ENCODE peak calls at places on chromosomes 7 and 10, in six cellular contexts. L is choroid plexus epithelial cell; W is A549; S is mammary epithelial cell; Y is HFF-Myc; V is naive thymus-derived CD4-positive, alpha-beta T cell. R is an unnamed sample.

GRCh38 chr7:51009716-51010496 is 227.2 kb upstream of the GRB10 start:
- DNase-seq in L (peak; percentile 54), W (no peak), S (peak; percentile 8), Y (peak; percentile 59), V (no peak), R (no peak)

GRCh38 chr7:132428247-132428919 is 147.9 kb downstream of the PLXNA4 start:
- DNase-seq in L (no peak), W (no peak), S (no peak), Y (no peak), V (no peak), R (no peak)

GRCh38 chr10:17564911-17565310 is 52.3 kb downstream of the HACD1 start:
- DNase-seq in L (no peak), W (no peak), S (no peak), Y (no peak), V (no peak), R (no peak)

GRCh38 chr10:83518779-83519178 is 620.5 kb upstream of the GHITM start:
- DNase-seq in L (no peak), W (no peak), S (no peak), Y (no peak), V (no peak), R (no peak)

GRCh38 chr7:27150568-27151340 is 1.6 kb downstream of the HOXA3 start:
- DNase-seq in L (peak; percentile 57), W (peak; percentile 81), S (peak; percentile 85), Y (no peak), V (peak; percentile 63), R (no peak)

GRCh38 chr7:35331730-35332678 is 78.1 kb upstream of the TBX20 start:
- DNase-seq in L (no peak), W (no peak), S (no peak), Y (no peak), V (no peak), R (no peak)

GRCh38 chr10:124534821-124535601 is 73.4 kb downstream of the LHPP start:
- DNase-seq in L (no peak), W (no peak), S (no peak), Y (no peak), V (no peak), R (no peak)

GRCh38 chr7:47483604-47484273 is 98.2 kb downstream of the TNS3 start:
- DNase-seq in L (peak; percentile 48), W (no peak), S (no peak), Y (no peak), V (no peak), R (no peak)

GRCh38 chr10:104334561-104334960 is 3.7 kb downstream of the ITPRIP start:
- DNase-seq in L (no peak), W (no peak), S (no peak), Y (no peak), V (peak; percentile 4), R (no peak)

GRCh38 chr10:43781480-43782361 is 133.0 kb upstream of the ZNF32 start:
- DNase-seq in L (no peak), W (no peak), S (no peak), Y (no peak), V (peak; percentile 32), R (no peak)

GRCh38 chr7:21984042-21984441 is 38.3 kb upstream of the CDCA7L start:
- DNase-seq in L (peak; percentile 12), W (no peak), S (no peak), Y (no peak), V (no peak), R (no peak)

GRCh38 chr7:158413962-158414961 is 173.4 kb downstream of the PTPRN2 start:
- DNase-seq in L (peak; percentile 28), W (peak; percentile 21), S (no peak), Y (no peak), V (no peak), R (no peak)

GRCh38 chr10:22372298-22372697 is 27.0 kb downstream of the SPAG6 start:
- DNase-seq in L (no peak), W (no peak), S (no peak), Y (no peak), V (no peak), R (no peak)

GRCh38 chr10:86356306-86356705 is 10.3 kb downstream of the GRID1 start:
- DNase-seq in L (no peak), W (no peak), S (no peak), Y (no peak), V (no peak), R (no peak)

GRCh38 chr10:97608991-97609561 is 19.6 kb downstream of the C10orf62 start:
- DNase-seq in L (no peak), W (no peak), S (no peak), Y (no peak), V (no peak), R (no peak)

GRCh38 chr10:78774999-78775711 is 293.6 kb upstream of the ZMIZ1 start:
- DNase-seq in L (peak; percentile 90), W (no peak), S (no peak), Y (no peak), V (no peak), R (no peak)

GRCh38 chr7:133887459-133887858 is 239.7 kb upstream of the LRGUK start:
- DNase-seq in L (no peak), W (no peak), S (no peak), Y (peak; percentile 0), V (no peak), R (no peak)

GRCh38 chr10:96834121-96834520 is 2.0 kb downstream of the LCOR start:
- DNase-seq in L (peak; percentile 40), W (no peak), S (no peak), Y (no peak), V (no peak), R (no peak)

GRCh38 chr10:103451871-103452713 is at the start of gene CALHM2:
- DNase-seq in L (peak; percentile 68), W (peak; percentile 31), S (peak; percentile 27), Y (no peak), V (peak; percentile 72), R (no peak)

GRCh38 chr10:128080231-128080630 is 46.0 kb downstream of the MKI67 start:
- DNase-seq in L (no peak), W (no peak), S (no peak), Y (no peak), V (peak; percentile 3), R (no peak)

GRCh38 chr10:114856544-114857287 is 35.1 kb downstream of the FHIP2A start:
- DNase-seq in L (peak; percentile 93), W (peak; percentile 28), S (peak; percentile 50), Y (peak; percentile 31), V (no peak), R (no peak)

GRCh38 chr10:133390597-133391248 is 3.2 kb upstream of the MTG1 start:
- DNase-seq in L (no peak), W (no peak), S (no peak), Y (no peak), V (no peak), R (no peak)

GRCh38 chr10:11472158-11472753 is 139.2 kb downstream of the USP6NL start:
- DNase-seq in L (peak; percentile 74), W (peak; percentile 65), S (peak; percentile 45), Y (peak; percentile 12), V (peak; percentile 73), R (peak; percentile 21)

GRCh38 chr10:112650588-112651030 is 203.6 kb downstream of the VTI1A start:
- DNase-seq in L (peak; percentile 34), W (no peak), S (peak; percentile 43), Y (no peak), V (no peak), R (no peak)

GRCh38 chr7:2309889-2310331 is 4.3 kb downstream of the SNX8 start:
- DNase-seq in L (peak; percentile 95), W (peak; percentile 89), S (no peak), Y (peak; percentile 59), V (no peak), R (no peak)

GRCh38 chr10:50582766-50583762 is 40.7 kb downstream of the SGMS1 start:
- DNase-seq in L (no peak), W (peak; percentile 53), S (peak; percentile 36), Y (no peak), V (no peak), R (no peak)

GRCh38 chr7:10973061-10973941 is at the start of gene PHF14:
- DNase-seq in L (peak; percentile 98), W (peak; percentile 98), S (peak; percentile 94), Y (peak; percentile 92), V (peak; percentile 94), R (peak; percentile 94)

GRCh38 chr7:10974717-10975032 is 1.0 kb downstream of the PHF14 start:
- DNase-seq in L (no peak), W (no peak), S (peak; percentile 36), Y (no peak), V (no peak), R (peak; percentile 11)

GRCh38 chr7:10973942-10974716 is 457 bp downstream of the PHF14 start:
- DNase-seq in L (peak; percentile 53), W (peak; percentile 35), S (no peak), Y (peak; percentile 6), V (peak; percentile 38), R (no peak)

GRCh38 chr7:10981317-10981716 is 7.6 kb downstream of the PHF14 start:
- DNase-seq in L (no peak), W (no peak), S (no peak), Y (no peak), V (no peak), R (no peak)

DNA sequence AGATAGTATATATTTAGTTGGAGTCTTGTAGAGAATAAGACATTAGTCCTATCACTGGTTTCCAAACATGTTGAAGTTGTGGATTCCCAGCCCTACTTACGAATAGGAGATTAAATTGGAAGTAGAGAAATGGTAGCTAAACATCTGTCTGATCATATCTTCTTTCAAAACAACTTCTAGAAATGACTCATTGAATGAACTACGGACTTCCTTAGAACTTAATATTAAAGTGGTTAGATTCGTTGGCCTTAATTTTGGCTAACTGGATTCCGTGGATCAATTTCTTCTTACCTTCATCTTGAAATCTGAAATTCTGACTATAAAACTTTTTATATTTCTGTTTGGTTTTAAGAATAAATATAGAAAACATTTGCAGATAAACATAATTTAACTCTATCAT is 3.4 kb downstream of the PHF14 start:
- DNase-seq in L (no peak), W (no peak), S (no peak), Y (no peak), V (no peak), R (no peak)
- H3K4me3 ChIP-seq in L (no peak overlapping the region), W (no peak overlapping the region), S (no peak overlapping the region), Y (no peak overlapping the region), V (no peak overlapping the region), R (no peak overlapping the region)

GRCh38 chr10:100482834-100483185 is 20.0 kb downstream of the WNT8B start:
- DNase-seq in L (no peak), W (no peak), S (no peak), Y (no peak), V (no peak), R (no peak)
- H3K4me3 ChIP-seq in L (no peak overlapping the region), W (peak overlapping the region; percentile 44), S (no peak overlapping the region), Y (peak overlapping the region; percentile 32), V (no peak overlapping the region), R (peak overlapping the region; percentile 44)

GRCh38 chr7:100069991-100070390 is 11.5 kb downstream of the ZNF3 start:
- DNase-seq in L (no peak), W (no peak), S (no peak), Y (no peak), V (no peak), R (no peak)
- H3K4me3 ChIP-seq in L (no peak overlapping the region), W (no peak overlapping the region), S (no peak overlapping the region), Y (no peak overlapping the region), V (no peak overlapping the region), R (no peak overlapping the region)

GRCh38 chr7:18499407-18500197 is 4.1 kb downstream of the HDAC9 start:
- DNase-seq in L (no peak), W (no peak), S (no peak), Y (no peak), V (no peak), R (peak; percentile 93)
- H3K4me3 ChIP-seq in L (no peak overlapping the region), W (no peak overlapping the region), S (no peak overlapping the region), Y (no peak overlapping the region), V (no peak overlapping the region), R (no peak overlapping the region)

GRCh38 chr7:94297397-94297838 is 97.3 kb upstream of the COL1A2 start:
- DNase-seq in L (peak; percentile 95), W (peak; percentile 50), S (peak; percentile 81), Y (peak; percentile 75), V (no peak), R (no peak)
- H3K4me3 ChIP-seq in L (peak overlapping the region; percentile 0), W (no peak overlapping the region), S (no peak overlapping the region), Y (no peak overlapping the region), V (no peak overlapping the region), R (no peak overlapping the region)

GRCh38 chr10:45428611-45429510 is 54.8 kb downstream of the ALOX5 start:
- DNase-seq in L (no peak), W (no peak), S (no peak), Y (no peak), V (no peak), R (no peak)
- H3K4me3 ChIP-seq in L (no peak overlapping the region), W (no peak overlapping the region), S (no peak overlapping the region), Y (no peak overlapping the region), V (no peak overlapping the region), R (no peak overlapping the region)

R was measured in LNCaP clone FGC.